ENCODE peak calls at places on chromosomes 1 and 21, in six cellular contexts. K, L, Z, G, Y and M are unnamed samples.

GRCh38 chr1:30601316-30602085 is 121.9 kb downstream of the MATN1 start:
- DNase-seq in L (no peak), Z (no peak), K (no peak), Y (no peak), G (no peak), M (no peak)

GRCh38 chr1:83834621-83835264 is 164.2 kb downstream of the TTLL7 start:
- DNase-seq in K (no peak), L (no peak), Y (no peak), Z (no peak), G (no peak), M (no peak)

GRCh38 chr1:160522622-160523345 is at the start of gene SLAMF6:
- DNase-seq in Y (no peak), K (no peak), L (no peak), Z (peak), G (no peak), M (peak)

GRCh38 chr1:210246447-210246846 is 13.9 kb downstream of the SERTAD4 start:
- DNase-seq in L (no peak), G (no peak), Z (no peak), Y (no peak), K (no peak), M (no peak)

GRCh38 chr1:165407398-165407797 is 37.5 kb downstream of the RXRG start:
- DNase-seq in Y (no peak), K (no peak), G (no peak), L (no peak), Z (no peak), M (no peak)

GRCh38 chr1:5585256-5585655 is 407.0 kb downstream of the NPHP4 start:
- DNase-seq in Y (no peak), G (no peak), K (no peak), Z (no peak), L (no peak), M (no peak)

GRCh38 chr1:201648066-201648910 is 109.4 kb downstream of the NAV1 start:
- DNase-seq in Y (no peak), G (no peak), L (no peak), K (no peak), Z (no peak), M (no peak)

GRCh38 chr1:31111290-31111951 is 45.9 kb upstream of the PUM1 start:
- DNase-seq in Y (no peak), K (peak), G (no peak), Z (no peak), L (no peak), M (no peak)

GRCh38 chr1:45473302-45473701 is 17.7 kb downstream of the TESK2 start:
- DNase-seq in K (no peak), G (no peak), Z (no peak), L (no peak), Y (no peak), M (no peak)

GRCh38 chr21:42414928-42415769 is 11.4 kb downstream of the UBASH3A start:
- DNase-seq in Z (peak), L (no peak), G (peak), Y (peak), K (no peak), M (peak)

GRCh38 chr1:235027076-235027861 is 101.4 kb downstream of the TOMM20 start:
- DNase-seq in L (no peak), K (no peak), Z (no peak), G (no peak), Y (no peak), M (no peak)

GRCh38 chr1:62841587-62842169 is 57.7 kb downstream of the ATG4C start:
- DNase-seq in K (peak), L (peak), Y (peak), Z (peak), G (no peak), M (peak)

GRCh38 chr1:156050376-156050775 is 3.2 kb downstream of the UBQLN4 start:
- DNase-seq in Y (no peak), L (no peak), K (no peak), Z (no peak), G (no peak), M (no peak)

GRCh38 chr1:40060351-40060750 is 19.8 kb downstream of the CAP1 start:
- DNase-seq in L (no peak), Z (peak), G (no peak), K (peak), Y (no peak), M (no peak)

GRCh38 chr1:185533596-185533995 is 200.6 kb upstream of the HMCN1 start:
- DNase-seq in K (peak), Y (no peak), G (no peak), Z (no peak), L (peak), M (no peak)

GRCh38 chr1:165895451-165895871 is 68.0 kb downstream of the UCK2 start:
- DNase-seq in L (no peak), Y (no peak), K (no peak), G (no peak), Z (no peak), M (no peak)

GRCh38 chr1:87180682-87181081 is 148.0 kb upstream of the LMO4 start:
- DNase-seq in L (no peak), Y (no peak), G (no peak), K (peak), Z (no peak), M (no peak)

GRCh38 chr1:236287757-236288619 is 6.2 kb upstream of the ERO1B start:
- DNase-seq in Z (no peak), Y (no peak), L (no peak), K (no peak), G (no peak), M (no peak)

GRCh38 chr1:91781371-91781825 is 104.6 kb downstream of the TGFBR3 start:
- DNase-seq in G (no peak), K (no peak), Y (no peak), L (no peak), Z (no peak), M (no peak)

GRCh38 chr1:12386130-12386529 is 156.3 kb downstream of the VPS13D start:
- DNase-seq in Y (peak), L (no peak), K (no peak), G (no peak), Z (no peak), M (no peak)

GRCh38 chr1:28112388-28113311 is 24.2 kb upstream of the EYA3 start:
- DNase-seq in Y (no peak), G (no peak), K (peak), L (no peak), Z (no peak), M (no peak)

GRCh38 chr21:28516011-28516410 is 476.7 kb downstream of the LTN1 start:
- DNase-seq in G (no peak), Z (no peak), L (no peak), Y (no peak), K (no peak), M (no peak)

GRCh38 chr1:5649795-5650194 is 342.4 kb downstream of the NPHP4 start:
- DNase-seq in K (no peak), G (no peak), Y (no peak), L (no peak), Z (no peak), M (no peak)

GRCh38 chr1:61925591-61926298 is 183.5 kb downstream of the PATJ start:
- DNase-seq in Z (no peak), Y (no peak), L (no peak), K (no peak), G (no peak), M (no peak)

GRCh38 chr1:198449727-198450433 is 90.6 kb downstream of the ATP6V1G3 start:
- DNase-seq in K (no peak), Y (no peak), G (no peak), Z (no peak), L (no peak), M (no peak)

GRCh38 chr1:4169991-4170390 is 269.9 kb upstream of the C1orf174 start:
- DNase-seq in Z (no peak), L (no peak), G (no peak), K (no peak), Y (no peak), M (no peak)

GRCh38 chr1:54385727-54386022 is 20.5 kb downstream of the SSBP3 start:
- DNase-seq in Z (no peak), G (no peak), K (no peak), L (no peak), Y (no peak), M (no peak)

GRCh38 chr21:24375201-24375600 is 1232.1 kb downstream of the MRPL39 start:
- DNase-seq in L (no peak), K (no peak), Z (no peak), G (no peak), Y (no peak), M (no peak)

GRCh38 chr1:187871177-187871576 is 1042.4 kb downstream of the PLA2G4A start:
- DNase-seq in Z (no peak), Y (no peak), L (no peak), K (no peak), G (no peak), M (no peak)

GRCh38 chr1:2143814-2144500 is 50.6 kb downstream of the FAAP20 start:
- DNase-seq in Z (no peak), G (no peak), L (no peak), Y (no peak), K (no peak), M (no peak)